ENCODE peak calls at places on chromosomes 12 and 14, in four cellular contexts. P is mammary epithelial cell, G is HepG2, E is uterus. F is an unnamed sample.

GRCh38 chr12:124659003-124659402 is 91.6 kb upstream of the NCOR2 start:
- DNase-seq in P (no peak), G (no peak), E (no peak), F (no peak)

GRCh38 chr14:36820901-36821300 is 159.2 kb downstream of the PAX9 start:
- DNase-seq in P (peak; percentile 39), G (no peak), E (no peak), F (no peak)

GRCh38 chr12:105382771-105383632 is 52.5 kb downstream of the C12orf75 start:
- DNase-seq in P (peak; percentile 47), G (peak; percentile 55), E (peak; percentile 27), F (no peak)

GRCh38 chr14:52446355-52446754 is 106.0 kb downstream of the TXNDC16 start:
- DNase-seq in P (peak; percentile 6), G (peak; percentile 15), E (no peak), F (no peak)

GRCh38 chr14:68824517-68825347 is 31.9 kb upstream of the ZFP36L1 start:
- DNase-seq in P (no peak), G (peak; percentile 80), E (peak; percentile 87), F (no peak)

GRCh38 chr14:54797986-54798385 is 104.6 kb downstream of the GCH1 start:
- DNase-seq in P (no peak), G (no peak), E (no peak), F (no peak)

GRCh38 chr12:3170423-3171194 is 93.4 kb downstream of the TSPAN9 start:
- DNase-seq in P (peak; percentile 80), G (no peak), E (peak; percentile 55), F (no peak)

GRCh38 chr12:107079172-107080011 is 14.0 kb downstream of the CRY1 start:
- DNase-seq in P (peak; percentile 44), G (peak; percentile 24), E (no peak), F (no peak)

GRCh38 chr12:57516617-57517153 is 3.6 kb downstream of the DDIT3 start:
- DNase-seq in P (no peak), G (no peak), E (no peak), F (no peak)

GRCh38 chr12:6038160-6038559 is 86.3 kb downstream of the VWF start:
- DNase-seq in P (peak; percentile 58), G (peak; percentile 83), E (no peak), F (peak; percentile 26)

GRCh38 chr12:96187675-96188355 is 6.4 kb upstream of the ELK3 start:
- DNase-seq in P (no peak), G (no peak), E (no peak), F (no peak)

GRCh38 chr12:1606021-1606622 is 11.7 kb upstream of the FBXL14 start:
- DNase-seq in P (peak; percentile 92), G (peak; percentile 79), E (peak; percentile 92), F (peak; percentile 21)

GRCh38 chr12:123102381-123102780 is 48.5 kb downstream of the PITPNM2 start:
- DNase-seq in P (no peak), G (no peak), E (no peak), F (no peak)

GRCh38 chr14:40989260-40989659 is 617.4 kb upstream of the LRFN5 start:
- DNase-seq in P (no peak), G (no peak), E (no peak), F (no peak)

GRCh38 chr12:121801601-121802484 is 2.0 kb upstream of the SETD1B start:
- DNase-seq in P (peak; percentile 50), G (no peak), E (no peak), F (peak; percentile 59)

GRCh38 chr12:49870501-49871262 is 27.8 kb upstream of the BCDIN3D start:
- DNase-seq in P (no peak), G (no peak), E (no peak), F (no peak)

GRCh38 chr14:51333299-51333698 is 93.3 kb downstream of the TMX1 start:
- DNase-seq in P (no peak), G (no peak), E (no peak), F (no peak)

GRCh38 chr14:51336304-51336703 is 96.3 kb downstream of the TMX1 start:
- DNase-seq in P (no peak), G (no peak), E (no peak), F (no peak)

GRCh38 chr14:51331651-51332367 is 91.8 kb downstream of the TMX1 start:
- DNase-seq in P (no peak), G (no peak), E (no peak), F (no peak)

GRCh38 chr14:51335521-51335920 is 95.5 kb downstream of the TMX1 start:
- DNase-seq in P (no peak), G (no peak), E (peak; percentile 45), F (no peak)

DNA sequence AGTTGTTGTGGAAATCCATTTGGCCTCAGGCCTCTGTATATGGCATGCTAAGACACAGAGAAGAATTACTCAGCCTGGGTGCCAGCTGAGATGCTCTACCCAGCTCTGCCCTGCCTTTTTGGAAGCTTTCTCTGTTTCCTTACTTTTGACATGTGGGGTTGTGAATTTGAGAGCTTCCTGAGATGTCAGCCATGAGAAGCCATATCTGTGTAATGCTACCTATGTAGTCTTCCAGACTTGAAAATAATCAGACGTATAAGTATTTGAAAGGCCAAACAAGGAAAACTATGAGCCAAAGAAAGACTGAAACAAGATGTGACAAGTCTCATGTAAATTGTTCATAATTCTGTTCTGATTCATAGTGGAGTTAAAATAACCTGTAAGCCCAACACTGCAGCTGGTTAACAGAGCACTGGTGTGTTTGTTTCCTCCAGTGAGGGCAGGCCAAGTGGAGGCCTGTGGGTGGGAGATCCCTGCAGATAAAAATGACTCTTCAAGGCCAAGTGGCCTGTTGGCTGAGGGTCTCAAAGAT is 93.9 kb downstream of the TMX1 start:
- DNase-seq in P (peak; percentile 83), G (no peak), E (no peak), F (no peak)
- H3K27ac ChIP-seq in P (peak overlapping the region; percentile 92), G (no peak overlapping the region), E (peak overlapping the region; percentile 57), F (no peak overlapping the region)

GRCh38 chr14:64715628-64716412 is 11.6 kb downstream of the PLEKHG3 start:
- DNase-seq in P (peak; percentile 69), G (no peak), E (no peak), F (no peak)
- H3K27ac ChIP-seq in P (peak overlapping the region; percentile 71), G (no peak overlapping the region), E (peak overlapping the region; percentile 77), F (no peak overlapping the region)

DNA sequence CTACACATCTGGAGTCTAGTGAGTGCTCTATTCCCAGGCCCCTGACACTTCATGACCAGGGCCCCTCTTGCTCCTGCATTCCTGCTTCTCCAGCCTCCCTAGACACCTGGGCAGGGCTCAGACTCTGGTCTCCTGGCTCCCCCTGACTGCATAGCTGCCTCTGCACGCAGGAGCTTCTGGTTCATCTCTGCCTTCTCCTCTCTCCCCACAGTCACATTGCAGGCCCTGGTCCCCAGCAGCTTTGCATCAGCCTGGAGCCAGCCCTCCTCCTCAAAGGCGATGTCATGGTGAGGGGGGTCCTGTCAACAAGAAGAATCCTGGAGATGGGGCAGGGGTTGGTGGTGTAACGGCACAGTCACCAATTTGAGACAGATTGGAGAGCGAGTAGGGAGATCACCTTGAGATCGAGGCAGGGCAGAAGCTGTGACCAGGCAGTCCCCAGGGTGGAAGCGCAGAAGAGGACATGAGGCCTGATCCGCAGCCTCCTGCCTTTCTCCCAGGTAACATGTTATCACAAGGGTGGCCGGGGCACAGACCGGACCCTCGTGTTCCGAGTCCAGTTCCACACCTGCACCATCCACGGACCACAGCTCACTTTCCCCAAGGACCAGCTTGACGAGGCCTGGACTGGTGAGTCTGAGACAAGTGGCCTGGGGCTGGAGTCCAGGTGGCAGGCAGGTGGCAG is 8.1 kb downstream of the TNS2 start:
- DNase-seq in P (no peak), G (no peak), E (no peak), F (no peak)
- H3K27ac ChIP-seq in P (no peak overlapping the region), G (no peak overlapping the region), E (no peak overlapping the region), F (no peak overlapping the region)

DNA sequence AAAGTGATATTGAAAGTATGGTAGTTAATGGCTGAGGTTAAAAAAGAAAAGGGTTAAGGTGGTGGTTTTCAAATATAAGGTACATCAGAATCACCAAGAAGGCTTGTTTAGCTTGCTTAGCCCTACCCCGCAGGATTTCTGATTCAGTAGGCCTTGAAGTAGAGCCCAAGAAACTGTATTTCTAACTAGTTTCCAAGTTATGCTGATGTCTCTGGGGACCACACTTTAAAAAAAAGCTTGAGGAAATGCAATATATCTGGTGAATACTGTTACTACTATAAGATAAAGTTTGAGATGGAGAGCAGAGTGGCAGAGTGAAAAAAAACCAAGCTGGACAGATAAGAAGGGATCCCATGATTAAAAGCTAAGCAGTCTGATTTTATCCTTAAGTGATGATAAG is 18.3 kb upstream of the GXYLT1 start:
- DNase-seq in P (no peak), G (no peak), E (no peak), F (no peak)
- H3K27ac ChIP-seq in P (no peak overlapping the region), G (no peak overlapping the region), E (no peak overlapping the region), F (no peak overlapping the region)

DNA sequence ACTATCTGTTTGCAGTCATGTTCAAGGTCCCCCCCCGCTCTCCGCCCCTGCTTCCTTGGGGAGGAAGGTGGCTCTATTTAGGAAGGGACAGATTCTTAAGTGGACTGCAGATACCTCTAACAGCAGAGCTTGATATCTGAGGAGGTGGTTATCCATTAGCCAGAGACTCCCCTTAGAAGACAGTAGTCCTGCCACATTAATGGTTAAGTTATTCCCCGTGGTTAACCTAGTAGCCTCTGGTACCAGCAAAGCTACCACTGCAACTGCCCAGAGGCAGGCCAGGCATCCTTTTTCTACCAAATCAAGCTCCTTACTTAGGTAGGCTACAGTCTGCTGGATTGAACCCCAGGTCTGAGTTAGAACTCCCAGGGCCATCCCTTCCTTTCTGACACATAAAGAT is 162.1 kb upstream of the AVPR1A start:
- DNase-seq in P (no peak), G (no peak), E (no peak), F (no peak)
- H3K27ac ChIP-seq in P (no peak overlapping the region), G (no peak overlapping the region), E (no peak overlapping the region), F (no peak overlapping the region)

DNA sequence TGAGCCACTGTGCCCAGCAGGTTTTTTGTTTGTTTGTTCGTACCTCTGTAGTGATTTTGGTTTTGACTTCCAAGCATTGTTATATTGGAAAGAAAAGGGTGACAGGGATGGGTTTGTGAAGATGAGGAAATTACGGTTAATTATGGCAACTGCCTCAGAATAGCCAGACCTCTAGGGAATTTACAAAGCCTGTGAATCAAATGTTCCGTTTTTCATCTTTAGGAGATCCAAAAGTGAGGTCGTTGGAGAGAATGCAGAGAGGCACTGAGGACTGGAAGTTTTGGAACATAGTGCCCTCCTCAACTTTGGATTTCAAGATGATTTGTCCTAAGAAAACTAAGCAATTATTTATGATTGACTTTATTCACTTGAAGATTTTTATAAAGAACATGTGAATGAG is 54.5 kb upstream of the EVL start:
- DNase-seq in P (no peak), G (no peak), E (no peak), F (no peak)
- H3K27ac ChIP-seq in P (no peak overlapping the region), G (no peak overlapping the region), E (no peak overlapping the region), F (no peak overlapping the region)